ENCODE peak calls at places on chromosomes 5 and 9, in seven cellular contexts. One of them, this sample, is unnamed.

GRCh38 chr5:171898879-171899278 is 107.6 kb downstream of the FBXW11 start:
- DNase-seq in stomach: no peak
- DNase-seq in H1: no peak
- DNase-seq in right lobe of liver: no peak
- DNase-seq in spleen: no peak
- DNase-seq in uterus: no peak
- DNase-seq in lower leg skin: no peak
- DNase-seq in this sample: no peak

GRCh38 chr9:110081395-110081794 is 126.6 kb downstream of the C9orf152 start:
- DNase-seq in spleen: no peak
- DNase-seq in stomach: no peak
- DNase-seq in H1: no peak
- DNase-seq in lower leg skin: no peak
- DNase-seq in uterus: no peak
- DNase-seq in right lobe of liver: no peak
- DNase-seq in this sample: no peak

GRCh38 chr5:67793966-67794365 is 421.6 kb upstream of the PIK3R1 start:
- DNase-seq in stomach: no peak
- DNase-seq in spleen: no peak
- DNase-seq in lower leg skin: no peak
- DNase-seq in H1: no peak
- DNase-seq in uterus: no peak
- DNase-seq in right lobe of liver: no peak
- DNase-seq in this sample: no peak

GRCh38 chr5:76332102-76332501 is 71.0 kb upstream of the IQGAP2 start:
- DNase-seq in H1: no peak
- DNase-seq in spleen: no peak
- DNase-seq in uterus: no peak
- DNase-seq in lower leg skin: no peak
- DNase-seq in right lobe of liver: peak; percentile 44
- DNase-seq in stomach: peak; percentile 33
- DNase-seq in this sample: no peak

GRCh38 chr9:114653556-114654159 is 3.9 kb downstream of the TEX53 start:
- DNase-seq in stomach: peak; percentile 81
- DNase-seq in uterus: peak; percentile 79
- DNase-seq in lower leg skin: peak; percentile 71
- DNase-seq in right lobe of liver: peak; percentile 44
- DNase-seq in spleen: no peak
- DNase-seq in H1: peak; percentile 93
- DNase-seq in this sample: peak; percentile 77

GRCh38 chr5:123412206-123412605 is 11.0 kb downstream of the CEP120 start:
- DNase-seq in spleen: no peak
- DNase-seq in lower leg skin: no peak
- DNase-seq in uterus: no peak
- DNase-seq in right lobe of liver: no peak
- DNase-seq in H1: no peak
- DNase-seq in stomach: no peak
- DNase-seq in this sample: no peak

GRCh38 chr5:126917918-126918623 is 112.3 kb downstream of the MARCHF3 start:
- DNase-seq in spleen: no peak
- DNase-seq in right lobe of liver: no peak
- DNase-seq in uterus: no peak
- DNase-seq in lower leg skin: no peak
- DNase-seq in H1: no peak
- DNase-seq in stomach: no peak
- DNase-seq in this sample: no peak

GRCh38 chr5:10401499-10401898 is 40.2 kb upstream of the ROPN1L start:
- DNase-seq in uterus: no peak
- DNase-seq in spleen: no peak
- DNase-seq in right lobe of liver: no peak
- DNase-seq in lower leg skin: no peak
- DNase-seq in stomach: no peak
- DNase-seq in H1: no peak
- DNase-seq in this sample: no peak

GRCh38 chr9:137407590-137408300 is 15.2 kb downstream of the EXD3 start:
- DNase-seq in uterus: no peak
- DNase-seq in H1: no peak
- DNase-seq in lower leg skin: no peak
- DNase-seq in spleen: no peak
- DNase-seq in stomach: no peak
- DNase-seq in right lobe of liver: no peak
- DNase-seq in this sample: peak; percentile 54

GRCh38 chr5:15021286-15022046 is 149.9 kb upstream of the ANKH start:
- DNase-seq in H1: no peak
- DNase-seq in lower leg skin: no peak
- DNase-seq in stomach: no peak
- DNase-seq in uterus: no peak
- DNase-seq in spleen: no peak
- DNase-seq in right lobe of liver: no peak
- DNase-seq in this sample: peak; percentile 25

GRCh38 chr9:113559834-113560620 is 96.5 kb downstream of the RGS3 start:
- DNase-seq in lower leg skin: no peak
- DNase-seq in spleen: peak; percentile 61
- DNase-seq in stomach: no peak
- DNase-seq in H1: no peak
- DNase-seq in uterus: peak; percentile 6
- DNase-seq in right lobe of liver: no peak
- DNase-seq in this sample: no peak

GRCh38 chr5:141753971-141754713 is 72.1 kb upstream of the ARAP3 start:
- DNase-seq in lower leg skin: no peak
- DNase-seq in stomach: peak; percentile 29
- DNase-seq in right lobe of liver: no peak
- DNase-seq in H1: peak; percentile 82
- DNase-seq in uterus: no peak
- DNase-seq in spleen: no peak
- DNase-seq in this sample: peak; percentile 53

GRCh38 chr5:181233436-181234115 is 10.1 kb downstream of the RACK1 start:
- DNase-seq in H1: no peak
- DNase-seq in stomach: no peak
- DNase-seq in right lobe of liver: no peak
- DNase-seq in uterus: no peak
- DNase-seq in spleen: peak; percentile 59
- DNase-seq in lower leg skin: no peak
- DNase-seq in this sample: no peak

DNA sequence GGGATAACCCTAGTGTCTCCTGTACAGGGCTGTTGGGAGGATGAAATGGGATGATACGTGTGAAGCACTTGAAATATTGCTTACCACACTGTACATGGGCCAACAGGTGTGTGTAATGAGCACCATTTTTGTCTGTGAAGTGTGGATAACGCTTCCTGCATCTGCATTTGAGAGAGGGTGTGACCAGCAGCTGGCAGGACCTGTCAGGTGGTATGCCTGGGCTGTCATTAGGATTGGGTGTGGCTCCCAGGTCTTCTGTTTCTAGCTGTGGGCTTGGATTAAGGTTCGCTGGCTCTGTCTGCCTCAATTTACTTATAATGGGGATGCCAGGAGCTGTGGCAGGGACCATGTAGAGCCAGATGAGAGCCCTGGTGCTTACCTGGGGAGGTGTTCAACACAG is 74.4 kb downstream of the PRRT1B start:
- DNase-seq in right lobe of liver: no peak
- DNase-seq in stomach: no peak
- DNase-seq in lower leg skin: no peak
- DNase-seq in spleen: no peak
- DNase-seq in H1: no peak
- DNase-seq in uterus: no peak
- DNase-seq in this sample: no peak
- TF ChIP-seq POLR2A in right lobe of liver: no peak
- TF ChIP-seq POLR2A in stomach: no peak
- TF ChIP-seq POLR2A in lower leg skin: no peak
- TF ChIP-seq POLR2A in spleen: no peak
- TF ChIP-seq POLR2A in H1: no peak
- TF ChIP-seq POLR2A in uterus: no peak
- TF ChIP-seq POLR2A in this sample: no peak

GRCh38 chr9:101512116-101512515 is 21.5 kb upstream of the RNF20 start:
- DNase-seq in stomach: no peak
- DNase-seq in lower leg skin: no peak
- DNase-seq in spleen: no peak
- DNase-seq in right lobe of liver: no peak
- DNase-seq in uterus: no peak
- DNase-seq in H1: no peak
- DNase-seq in this sample: peak; percentile 5
- TF ChIP-seq POLR2A in stomach: no peak
- TF ChIP-seq POLR2A in lower leg skin: no peak
- TF ChIP-seq POLR2A in spleen: no peak
- TF ChIP-seq POLR2A in right lobe of liver: no peak
- TF ChIP-seq POLR2A in uterus: no peak
- TF ChIP-seq POLR2A in H1: no peak
- TF ChIP-seq POLR2A in this sample: no peak

GRCh38 chr5:4523038-4523437 is 617.1 kb upstream of the ADAMTS16 start:
- DNase-seq in spleen: no peak
- DNase-seq in uterus: no peak
- DNase-seq in lower leg skin: no peak
- DNase-seq in H1: no peak
- DNase-seq in right lobe of liver: no peak
- DNase-seq in stomach: no peak
- DNase-seq in this sample: no peak
- TF ChIP-seq POLR2A in spleen: no peak
- TF ChIP-seq POLR2A in uterus: no peak
- TF ChIP-seq POLR2A in lower leg skin: no peak
- TF ChIP-seq POLR2A in H1: no peak
- TF ChIP-seq POLR2A in right lobe of liver: no peak
- TF ChIP-seq POLR2A in stomach: no peak
- TF ChIP-seq POLR2A in this sample: no peak

GRCh38 chr9:128422783-128423150 is 2.1 kb downstream of the CERCAM start:
- DNase-seq in lower leg skin: no peak
- DNase-seq in uterus: no peak
- DNase-seq in H1: no peak
- DNase-seq in right lobe of liver: no peak
- DNase-seq in spleen: no peak
- DNase-seq in stomach: no peak
- DNase-seq in this sample: no peak

GRCh38 chr9:128420060-128420650 is 502 bp upstream of the CERCAM start:
- DNase-seq in uterus: peak; percentile 64
- DNase-seq in right lobe of liver: peak; percentile 75
- DNase-seq in lower leg skin: peak; percentile 35
- DNase-seq in stomach: peak; percentile 74
- DNase-seq in H1: peak; percentile 83
- DNase-seq in spleen: peak; percentile 93
- DNase-seq in this sample: peak; percentile 76

GRCh38 chr9:128421474-128422010 is 885 bp downstream of the CERCAM start:
- DNase-seq in lower leg skin: peak; percentile 31
- DNase-seq in H1: peak; percentile 57
- DNase-seq in right lobe of liver: no peak
- DNase-seq in uterus: peak; percentile 18
- DNase-seq in stomach: no peak
- DNase-seq in spleen: no peak
- DNase-seq in this sample: peak; percentile 79

GRCh38 chr9:128419061-128419925 is 1.4 kb upstream of the CERCAM start:
- DNase-seq in right lobe of liver: no peak
- DNase-seq in lower leg skin: no peak
- DNase-seq in H1: no peak
- DNase-seq in spleen: no peak
- DNase-seq in uterus: peak; percentile 21
- DNase-seq in stomach: no peak
- DNase-seq in this sample: no peak

GRCh38 chr9:128420651-128421473 is at the start of gene CERCAM:
- DNase-seq in lower leg skin: no peak
- DNase-seq in uterus: peak; percentile 69
- DNase-seq in stomach: peak; percentile 55
- DNase-seq in spleen: peak; percentile 86
- DNase-seq in H1: peak; percentile 83
- DNase-seq in right lobe of liver: peak; percentile 59
- DNase-seq in this sample: peak; percentile 87
- TF ChIP-seq POLR2A in lower leg skin: no peak
- TF ChIP-seq POLR2A in uterus: no peak
- TF ChIP-seq POLR2A in stomach: no peak
- TF ChIP-seq POLR2A in spleen: no peak
- TF ChIP-seq POLR2A in H1: no peak
- TF ChIP-seq POLR2A in right lobe of liver: no peak
- TF ChIP-seq POLR2A in this sample: peak; percentile 52